ENCODE peak calls at places on chromosomes 13 and 19, in six cellular contexts. M is stomach; J is left ventricle myocardium inferior; X is CD8-positive, alpha-beta memory T cell; F is cardiac muscle cell; B is SK-N-SH. K is an unnamed sample.
A peak's percentile ranks its signal among the peaks of the same experiment; 100 is the strongest.

GRCh38 chr13:40386586-40386985 is 279.9 kb downstream of the FOXO1 start:
- DNase-seq in M (no peak), J (no peak), X (no peak), F (no peak), B (no peak), K (no peak)

GRCh38 chr19:53190253-53190652 is 2.9 kb downstream of the ZNF665 start:
- DNase-seq in M (no peak), J (no peak), X (no peak), F (no peak), B (no peak), K (no peak)

GRCh38 chr19:55598034-55598433 is 1.3 kb downstream of the FIZ1 start:
- DNase-seq in M (no peak), J (no peak), X (no peak), F (no peak), B (peak; percentile 2), K (no peak)

GRCh38 chr19:7381073-7381390 is 32.3 kb downstream of the ARHGEF18 start:
- DNase-seq in M (no peak), J (no peak), X (no peak), F (no peak), B (no peak), K (no peak)

GRCh38 chr13:73465629-73465974 is 406.8 kb downstream of the KLF5 start:
- DNase-seq in M (no peak), J (no peak), X (no peak), F (no peak), B (no peak), K (no peak)

GRCh38 chr19:45213031-45213430 is 32.2 kb downstream of the EXOC3L2 start:
- DNase-seq in M (no peak), J (no peak), X (no peak), F (no peak), B (peak; percentile 19), K (no peak)

GRCh38 chr19:29031216-29031615 is 181.7 kb downstream of the UQCRFS1 start:
- DNase-seq in M (no peak), J (no peak), X (no peak), F (peak; percentile 25), B (no peak), K (no peak)

GRCh38 chr19:6790194-6791128 is 18.0 kb downstream of the VAV1 start:
- DNase-seq in M (no peak), J (no peak), X (no peak), F (peak; percentile 26), B (no peak), K (no peak)

GRCh38 chr19:45440873-45441654 is 17.3 kb upstream of the ERCC1 start:
- DNase-seq in M (no peak), J (no peak), X (no peak), F (peak; percentile 58), B (no peak), K (no peak)

GRCh38 chr19:33388231-33388816 is 14.8 kb downstream of the CEBPG start:
- DNase-seq in M (no peak), J (peak; percentile 27), X (no peak), F (no peak), B (peak; percentile 34), K (peak; percentile 65)

GRCh38 chr19:3605770-3606169 is 905 bp downstream of the TBXA2R start:
- DNase-seq in M (no peak), J (no peak), X (no peak), F (no peak), B (no peak), K (no peak)

GRCh38 chr19:12705169-12705568 is 8.7 kb upstream of the FBXW9 start:
- DNase-seq in M (no peak), J (no peak), X (no peak), F (no peak), B (no peak), K (no peak)

GRCh38 chr19:3324405-3324856 is 42.0 kb upstream of the NFIC start:
- DNase-seq in M (peak; percentile 77), J (peak; percentile 53), X (peak; percentile 55), F (peak; percentile 41), B (peak; percentile 74), K (peak; percentile 91)

GRCh38 chr13:35838356-35838755 is 292.8 kb downstream of the DCLK1 start:
- DNase-seq in M (no peak), J (no peak), X (no peak), F (peak; percentile 78), B (no peak), K (no peak)

GRCh38 chr13:114110091-114110829 is 22.2 kb downstream of the RASA3 start:
- DNase-seq in M (peak; percentile 47), J (no peak), X (peak; percentile 85), F (no peak), B (peak; percentile 66), K (peak; percentile 71)

GRCh38 chr19:35171730-35172129 is 17.2 kb downstream of the FXYD5 start:
- DNase-seq in M (no peak), J (no peak), X (no peak), F (no peak), B (no peak), K (no peak)

GRCh38 chr13:28464861-28465260 is 30.1 kb downstream of the FLT1 start:
- DNase-seq in M (no peak), J (no peak), X (no peak), F (no peak), B (no peak), K (no peak)

GRCh38 chr13:37878921-37879320 is 9.3 kb upstream of the TRPC4 start:
- DNase-seq in M (no peak), J (no peak), X (no peak), F (no peak), B (no peak), K (no peak)

GRCh38 chr13:36533806-36534205 is 101.5 kb downstream of the CCNA1 start:
- DNase-seq in M (no peak), J (no peak), X (no peak), F (peak; percentile 20), B (no peak), K (no peak)

GRCh38 chr13:113305208-113305607 is 8.2 kb downstream of the LAMP1 start:
- DNase-seq in M (no peak), J (no peak), X (no peak), F (no peak), B (no peak), K (no peak)

GRCh38 chr19:29576043-29576442 is 30.0 kb upstream of the POP4 start:
- DNase-seq in M (no peak), J (no peak), X (no peak), F (no peak), B (no peak), K (no peak)

GRCh38 chr19:15445807-15446376 is 3.9 kb downstream of the WIZ start:
- DNase-seq in M (no peak), J (peak; percentile 77), X (no peak), F (no peak), B (no peak), K (no peak)

GRCh38 chr19:15447057-15447456 is 2.7 kb downstream of the WIZ start:
- DNase-seq in M (no peak), J (no peak), X (no peak), F (no peak), B (no peak), K (no peak)

GRCh38 chr19:15449620-15450527 is at the start of gene WIZ:
- DNase-seq in M (peak; percentile 88), J (peak; percentile 91), X (peak; percentile 87), F (peak; percentile 85), B (peak; percentile 97), K (peak; percentile 95)

GRCh38 chr19:15448778-15449619 is 757 bp downstream of the WIZ start:
- DNase-seq in M (no peak), J (no peak), X (no peak), F (peak; percentile 46), B (peak; percentile 60), K (no peak)

GRCh38 chr19:15448014-15448777 is 1.6 kb downstream of the WIZ start:
- DNase-seq in M (no peak), J (no peak), X (no peak), F (no peak), B (no peak), K (no peak)
- H3K27ac ChIP-seq in M (no peak overlapping the region), J (peak overlapping the region; percentile 94), X (no peak overlapping the region), F (no peak overlapping the region), B (no peak overlapping the region), K (no peak overlapping the region)

GRCh38 chr19:19055701-19056100 is 8.1 kb upstream of the SLC25A42 start:
- DNase-seq in M (no peak), J (no peak), X (no peak), F (no peak), B (no peak), K (no peak)

GRCh38 chr19:19056636-19057275 is 7.0 kb upstream of the SLC25A42 start:
- DNase-seq in M (no peak), J (no peak), X (no peak), F (no peak), B (no peak), K (no peak)

GRCh38 chr19:19057317-19057716 is 6.5 kb upstream of the SLC25A42 start:
- DNase-seq in M (no peak), J (no peak), X (no peak), F (no peak), B (no peak), K (no peak)

GRCh38 chr19:19059018-19059836 is 4.6 kb upstream of the SLC25A42 start:
- DNase-seq in M (no peak), J (no peak), X (no peak), F (no peak), B (no peak), K (no peak)

DNA sequence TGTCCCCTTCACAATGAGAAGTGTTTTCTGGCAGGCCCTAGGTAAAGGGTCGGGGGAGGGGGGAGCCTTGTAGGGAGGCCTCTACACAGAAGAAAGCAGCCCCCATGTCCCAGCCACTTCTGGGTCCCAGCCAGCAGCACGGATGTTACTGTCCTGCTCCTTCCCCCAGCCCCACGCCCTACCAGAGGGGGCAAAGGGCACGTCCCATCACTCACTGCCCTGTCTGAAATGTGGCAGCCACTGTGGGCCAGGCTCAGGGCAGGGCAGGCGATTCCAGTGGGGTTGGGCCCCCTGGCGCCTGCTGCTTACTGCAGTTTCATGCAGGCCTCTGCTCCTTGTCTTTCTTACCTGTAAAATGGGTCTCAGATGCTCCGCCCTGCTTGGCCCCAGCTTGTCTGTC is 6.1 kb upstream of the SLC25A42 start:
- DNase-seq in M (no peak), J (no peak), X (no peak), F (no peak), B (no peak), K (no peak)
- H3K4me1 ChIP-seq in M (peaks cover 14% of the 10 kb centered on the region), J (peaks cover 38% of the 10 kb centered on the region), X (no peaks in the 10 kb centered on the region), F (peaks cover 4% of the 10 kb centered on the region), B (peaks cover 1% of the 10 kb centered on the region), K (no peaks in the 10 kb centered on the region)

GRCh38 chr13:109625156-109625555 is 161.2 kb downstream of the IRS2 start:
- DNase-seq in M (no peak), J (no peak), X (no peak), F (no peak), B (no peak), K (no peak)
- H3K27me3 ChIP-seq in M (no peaks in the 10 kb centered on the region), J (peaks cover 12% of the 10 kb centered on the region), X (no peaks in the 10 kb centered on the region), F (no peaks in the 10 kb centered on the region), B (no peaks in the 10 kb centered on the region), K (no peaks in the 10 kb centered on the region)

DNA sequence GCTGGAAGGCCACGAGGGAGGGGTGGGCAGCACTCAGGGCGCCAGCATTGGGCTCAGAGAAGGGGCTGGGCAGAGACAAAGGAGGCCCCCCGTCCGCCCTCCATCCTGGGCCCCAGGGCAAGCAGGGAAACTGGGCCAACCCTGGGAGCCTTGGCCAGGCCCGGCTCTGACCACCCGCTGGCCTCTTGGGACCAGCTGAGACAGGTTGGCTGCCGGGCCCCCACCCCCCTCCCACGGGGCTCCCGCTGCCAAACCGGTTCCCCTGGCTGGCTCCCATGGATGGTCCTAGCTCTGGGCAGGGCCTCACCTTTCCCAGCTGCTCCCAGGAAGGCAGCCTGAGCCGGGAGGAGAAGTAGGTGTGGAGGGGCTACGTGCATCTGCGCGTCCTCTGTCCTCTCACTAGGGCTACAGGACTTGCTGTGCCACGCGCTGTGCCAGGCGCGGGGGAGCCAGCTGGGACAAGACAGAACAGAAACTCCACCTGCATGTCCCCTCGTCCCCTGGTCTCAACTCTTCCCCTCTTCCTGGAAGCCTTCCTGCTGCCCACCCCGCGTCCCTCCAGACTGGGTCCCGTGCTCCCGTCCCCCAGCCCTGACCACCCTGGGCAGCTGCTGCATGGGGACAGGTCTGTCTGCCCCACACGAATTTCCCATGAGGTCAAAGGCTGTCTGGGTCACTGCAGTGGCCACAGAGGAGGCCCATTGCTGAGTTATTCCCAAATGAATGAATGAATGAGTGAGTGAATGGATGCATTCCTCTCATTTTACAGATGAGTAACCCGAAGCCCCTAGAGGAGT is 29.1 kb upstream of the NCCRP1 start:
- DNase-seq in M (peak; percentile 87), J (no peak), X (no peak), F (no peak), B (no peak), K (no peak)
- H3K27ac ChIP-seq in M (peak overlapping the region; percentile 47), J (peak overlapping the region; percentile 54), X (no peak overlapping the region), F (peak overlapping the region; percentile 13), B (no peak overlapping the region), K (no peak overlapping the region)